ENCODE peak calls at places on chromosomes 1 and 21, in five cellular contexts. Z, W, T, Q and D are unnamed samples.

GRCh38 chr1:29639741-29640427 is 403.6 kb downstream of the PTPRU start:
- DNase-seq in Z (no peak), W (no peak), T (peak; percentile 47), Q (no peak), D (no peak)

GRCh38 chr1:155128755-155129473 is 1.2 kb downstream of the EFNA1 start:
- DNase-seq in Z (peak; percentile 59), W (no peak), T (peak; percentile 68), Q (no peak), D (no peak)

GRCh38 chr21:15788847-15789548 is 59.2 kb downstream of the USP25 start:
- DNase-seq in Z (no peak), W (no peak), T (no peak), Q (no peak), D (no peak)

GRCh38 chr1:89894210-89894668 is 73.4 kb downstream of the LRRC8D start:
- DNase-seq in Z (no peak), W (no peak), T (no peak), Q (no peak), D (no peak)

GRCh38 chr1:153805042-153805745 is 30.0 kb downstream of the SLC27A3 start:
- DNase-seq in Z (peak; percentile 71), W (peak; percentile 82), T (no peak), Q (peak; percentile 98), D (no peak)

GRCh38 chr1:19734472-19734999 is 65.2 kb downstream of the TMCO4 start:
- DNase-seq in Z (no peak), W (no peak), T (no peak), Q (no peak), D (no peak)

GRCh38 chr1:202189012-202189790 is 4.4 kb upstream of the LGR6 start:
- DNase-seq in Z (peak; percentile 87), W (no peak), T (peak; percentile 96), Q (no peak), D (no peak)

GRCh38 chr1:215529111-215529510 is 38.0 kb upstream of the KCTD3 start:
- DNase-seq in Z (no peak), W (no peak), T (no peak), Q (no peak), D (no peak)

GRCh38 chr1:47936916-47937551 is 60.2 kb downstream of the TRABD2B start:
- DNase-seq in Z (no peak), W (no peak), T (no peak), Q (no peak), D (peak; percentile 16)

GRCh38 chr1:206547104-206547503 is 39.8 kb downstream of the RASSF5 start:
- DNase-seq in Z (no peak), W (no peak), T (no peak), Q (no peak), D (no peak)

GRCh38 chr1:54239041-54239410 is 39.1 kb downstream of the MRPL37 start:
- DNase-seq in Z (no peak), W (no peak), T (no peak), Q (no peak), D (no peak)

GRCh38 chr1:3978928-3979325 is 78.9 kb upstream of the C1orf174 start:
- DNase-seq in Z (no peak), W (no peak), T (no peak), Q (no peak), D (no peak)

GRCh38 chr1:26856604-26857469 is 6.1 kb upstream of the SFN start:
- DNase-seq in Z (no peak), W (no peak), T (peak; percentile 87), Q (no peak), D (no peak)

GRCh38 chr1:26857473-26857872 is 5.5 kb upstream of the SFN start:
- DNase-seq in Z (no peak), W (no peak), T (no peak), Q (no peak), D (no peak)

GRCh38 chr1:26854953-26855352 is 8.0 kb upstream of the SFN start:
- DNase-seq in Z (no peak), W (no peak), T (no peak), Q (no peak), D (no peak)

GRCh38 chr1:26855636-26856035 is 7.3 kb upstream of the SFN start:
- DNase-seq in Z (no peak), W (no peak), T (no peak), Q (no peak), D (no peak)

DNA sequence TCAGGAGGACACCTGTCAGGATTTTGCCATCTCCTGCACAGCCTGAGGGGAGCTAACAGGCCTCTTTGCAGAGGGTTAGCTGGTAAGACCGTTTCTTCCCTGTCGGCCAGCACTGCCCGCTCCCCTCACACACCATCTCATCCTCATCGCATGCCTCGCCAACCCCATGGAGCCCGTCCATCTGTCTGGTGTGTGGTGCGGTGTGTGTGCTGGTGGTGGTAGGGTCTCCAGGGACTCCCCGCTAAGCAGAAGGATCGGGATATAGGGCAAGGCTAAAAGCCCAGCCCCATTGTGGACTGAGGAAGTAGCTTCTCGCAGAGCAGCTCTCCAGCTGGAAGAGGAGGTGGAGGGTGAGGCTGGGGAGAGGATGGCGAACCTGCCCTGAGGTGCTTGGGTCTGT is 6.8 kb upstream of the SFN start:
- DNase-seq in Z (peak; percentile 19), W (no peak), T (no peak), Q (no peak), D (no peak)
- H3K27ac ChIP-seq in Z (no peak overlapping the region), W (no peak overlapping the region), T (no peak overlapping the region), Q (no peak overlapping the region), D (no peak overlapping the region)

DNA sequence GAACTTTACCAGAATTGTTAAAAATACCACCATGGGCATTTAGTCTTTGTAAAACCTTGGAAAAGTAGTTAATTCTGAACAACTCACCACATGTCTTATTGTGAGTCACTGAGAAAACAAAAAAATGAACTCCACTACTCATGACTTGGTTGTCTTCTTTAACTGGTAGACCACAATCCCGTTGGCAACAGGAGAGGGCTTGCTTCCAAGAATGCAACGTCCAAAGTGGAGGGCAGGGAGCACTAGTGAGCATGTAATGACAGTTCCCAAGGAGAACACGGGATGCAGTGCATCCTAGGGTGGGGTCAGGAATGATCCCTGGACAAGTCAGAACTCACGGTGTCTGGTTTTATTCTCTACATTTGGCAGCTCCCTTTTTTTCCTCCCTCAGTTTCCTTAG is 15.2 kb upstream of the HMCN1 start:
- DNase-seq in Z (no peak), W (no peak), T (peak; percentile 81), Q (no peak), D (no peak)
- TF ChIP-seq CTCF in Z (no peak), W (no peak), T (peak; percentile 70), Q (no peak), D (no peak)

GRCh38 chr21:46634966-46635323 is 529 bp upstream of the PRMT2 start:
- DNase-seq in Z (no peak), W (peak; percentile 80), T (no peak), Q (peak; percentile 16), D (no peak)

GRCh38 chr21:46635324-46636180 is at the start of gene PRMT2:
- DNase-seq in Z (peak; percentile 99), W (peak; percentile 96), T (peak; percentile 99), Q (peak; percentile 86), D (peak; percentile 98)

GRCh38 chr21:46633561-46633960 is 1.9 kb upstream of the PRMT2 start:
- DNase-seq in Z (no peak), W (no peak), T (no peak), Q (no peak), D (no peak)

GRCh38 chr21:46636181-46636512 is 673 bp downstream of the PRMT2 start:
- DNase-seq in Z (no peak), W (no peak), T (no peak), Q (no peak), D (no peak)

DNA sequence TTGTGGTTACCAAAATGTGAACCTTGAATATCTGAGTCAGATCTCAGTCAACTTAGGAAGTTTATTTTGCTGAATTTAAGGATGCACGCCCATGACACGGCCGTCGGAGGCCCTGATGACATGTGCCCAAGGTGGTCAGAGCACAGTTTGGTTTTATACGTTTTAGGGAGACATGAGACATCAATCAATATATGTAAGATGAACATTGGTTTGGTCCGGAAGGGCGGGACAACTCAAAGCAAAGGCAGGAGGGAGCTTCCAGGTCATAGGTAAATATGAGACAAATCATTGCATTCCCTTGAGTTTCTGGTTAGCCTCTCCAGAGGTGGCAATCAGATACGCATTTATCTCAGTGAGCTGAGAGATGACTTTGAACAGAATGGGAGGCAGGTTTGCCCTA is 1.0 kb upstream of the PRMT2 start:
- DNase-seq in Z (no peak), W (no peak), T (no peak), Q (no peak), D (no peak)
- H3K4me3 ChIP-seq in Z (peak overlapping the region; percentile 91), W (no peak overlapping the region), T (peak overlapping the region; percentile 93), Q (peak overlapping the region; percentile 71), D (peak overlapping the region; percentile 83)

DNA sequence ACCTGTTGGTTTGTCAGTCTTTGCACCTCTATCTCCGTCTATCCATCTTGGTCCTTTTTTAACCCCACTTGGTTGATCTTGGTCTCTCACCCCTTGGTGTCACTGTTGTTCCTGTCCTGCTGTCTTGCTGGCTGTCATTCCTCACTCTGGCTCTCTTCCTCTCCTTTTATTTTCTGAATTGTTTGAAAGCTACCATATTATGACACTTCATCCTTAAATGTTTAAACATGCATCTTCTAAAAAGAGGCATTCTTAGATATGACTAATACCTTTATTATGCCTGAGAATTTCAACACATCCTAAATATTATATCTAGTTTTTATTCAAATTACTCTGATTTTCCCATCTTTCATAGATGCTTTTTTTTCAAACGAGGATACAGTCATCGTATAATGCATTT is 37.0 kb downstream of the BACH1 start:
- DNase-seq in Z (no peak), W (no peak), T (no peak), Q (no peak), D (no peak)
- H3K27ac ChIP-seq in Z (no peak overlapping the region), W (no peak overlapping the region), T (no peak overlapping the region), Q (no peak overlapping the region), D (no peak overlapping the region)

GRCh38 chr1:179583869-179584268 is 7.8 kb upstream of the TDRD5 start:
- DNase-seq in Z (no peak), W (no peak), T (peak; percentile 51), Q (no peak), D (no peak)

GRCh38 chr1:179588425-179589024 is 3.1 kb upstream of the TDRD5 start:
- DNase-seq in Z (no peak), W (no peak), T (no peak), Q (no peak), D (no peak)

GRCh38 chr1:179589524-179589923 is 2.1 kb upstream of the TDRD5 start:
- DNase-seq in Z (no peak), W (no peak), T (no peak), Q (no peak), D (no peak)

GRCh38 chr1:179587336-179587735 is 4.3 kb upstream of the TDRD5 start:
- DNase-seq in Z (no peak), W (no peak), T (no peak), Q (no peak), D (no peak)

GRCh38 chr1:179586107-179586823 is 5.4 kb upstream of the TDRD5 start:
- DNase-seq in Z (peak; percentile 77), W (no peak), T (peak; percentile 89), Q (no peak), D (no peak)
- TF ChIP-seq CTCF in Z (no peak), W (peak; percentile 33), T (peak; percentile 83), Q (no peak), D (peak; percentile 59)